ENCODE peak calls at places on chromosomes 4 and X, in seven cellular contexts. V, D, S, M, B, N and E are unnamed samples.

GRCh38 chrX:118878977-118879376 is 55.4 kb downstream of the ZCCHC12 start:
- DNase-seq in V (no peak), D (no peak), S (no peak), M (no peak), B (no peak), N (no peak), E (no peak)

GRCh38 chr4:113064244-113064643 is 14.8 kb downstream of the ANK2 start:
- DNase-seq in V (no peak), D (no peak), S (no peak), M (no peak), B (no peak), N (no peak), E (no peak)

GRCh38 chr4:845836-846251 is 19.9 kb upstream of the CPLX1 start:
- DNase-seq in V (no peak), D (peak; percentile 3), S (no peak), M (no peak), B (no peak), N (no peak), E (no peak)

GRCh38 chrX:75546724-75547123 is 23.9 kb upstream of the ZDHHC15 start:
- DNase-seq in V (no peak), D (no peak), S (no peak), M (no peak), B (no peak), N (no peak), E (no peak)

GRCh38 chr4:169341490-169341889 is 70.7 kb upstream of the SH3RF1 start:
- DNase-seq in V (no peak), D (peak; percentile 16), S (peak; percentile 95), M (no peak), B (no peak), N (no peak), E (no peak)

GRCh38 chr4:98745372-98745771 is 87.0 kb upstream of the TSPAN5 start:
- DNase-seq in V (no peak), D (peak; percentile 30), S (no peak), M (peak; percentile 59), B (no peak), N (no peak), E (no peak)

GRCh38 chr4:25031077-25031606 is 396 bp upstream of the LGI2 start:
- DNase-seq in V (no peak), D (no peak), S (no peak), M (peak; percentile 2), B (no peak), N (no peak), E (no peak)

GRCh38 chr4:110663738-110664444 is 41.0 kb upstream of the PITX2 start:
- DNase-seq in V (no peak), D (peak; percentile 80), S (peak; percentile 15), M (no peak), B (no peak), N (no peak), E (peak; percentile 39)

GRCh38 chr4:113919611-113920010 is 59.8 kb downstream of the ARSJ start:
- DNase-seq in V (peak; percentile 15), D (peak; percentile 27), S (no peak), M (peak; percentile 66), B (no peak), N (no peak), E (peak; percentile 23)

GRCh38 chr4:133148690-133149363 is at the start of gene PCDH10:
- DNase-seq in V (no peak), D (peak; percentile 97), S (peak; percentile 92), M (peak; percentile 93), B (peak; percentile 90), N (no peak), E (peak; percentile 66)

GRCh38 chr4:38075370-38076152 is 115.4 kb downstream of the PTTG2 start:
- DNase-seq in V (no peak), D (peak; percentile 67), S (no peak), M (peak; percentile 71), B (no peak), N (no peak), E (no peak)

GRCh38 chrX:154429708-154430107 is 1.2 kb downstream of the ATP6AP1 start:
- DNase-seq in V (no peak), D (no peak), S (no peak), M (no peak), B (no peak), N (no peak), E (no peak)

GRCh38 chr4:74873545-74874295 is 59.2 kb upstream of the PARM1 start:
- DNase-seq in V (no peak), D (no peak), S (no peak), M (no peak), B (no peak), N (no peak), E (no peak)

GRCh38 chrX:129462707-129463106 is 60.6 kb downstream of the SMARCA1 start:
- DNase-seq in V (no peak), D (no peak), S (no peak), M (no peak), B (no peak), N (no peak), E (no peak)

GRCh38 chr4:161350946-161351345 is 812.9 kb downstream of the FSTL5 start:
- DNase-seq in V (no peak), D (no peak), S (no peak), M (peak; percentile 81), B (no peak), N (no peak), E (no peak)

GRCh38 chr4:87150498-87151261 is 69.7 kb downstream of the KLHL8 start:
- DNase-seq in V (peak; percentile 51), D (peak; percentile 73), S (peak; percentile 72), M (peak; percentile 74), B (no peak), N (peak; percentile 14), E (peak; percentile 59)